ENCODE peak calls at places on chromosomes 4 and X, in nine cellular contexts. One of them, this sample, is unnamed.

GRCh38 chr4:86233090-86233489 is 126.8 kb downstream of the MAPK10 start:
- DNase-seq in suprapubic skin: no peak
- DNase-seq in fibroblast of the aortic adventitia: no peak
- DNase-seq in fibroblast of mammary gland: no peak
- DNase-seq in pancreas: no peak
- DNase-seq in psoas muscle: no peak
- DNase-seq in IMR-90: no peak
- DNase-seq in colonic mucosa: no peak
- DNase-seq in hepatocyte: no peak
- DNase-seq in this sample: no peak

GRCh38 chrX:2819345-2820130 is 9.2 kb upstream of the GYG2 start:
- DNase-seq in suprapubic skin: no peak
- DNase-seq in fibroblast of the aortic adventitia: peak
- DNase-seq in fibroblast of mammary gland: peak
- DNase-seq in pancreas: no peak
- DNase-seq in psoas muscle: no peak
- DNase-seq in IMR-90: peak
- DNase-seq in colonic mucosa: peak
- DNase-seq in hepatocyte: peak
- DNase-seq in this sample: peak

GRCh38 chrX:1006156-1006730 is 206.2 kb downstream of the CRLF2 start:
- DNase-seq in suprapubic skin: peak
- DNase-seq in fibroblast of the aortic adventitia: no peak
- DNase-seq in fibroblast of mammary gland: no peak
- DNase-seq in pancreas: no peak
- DNase-seq in psoas muscle: no peak
- DNase-seq in IMR-90: no peak
- DNase-seq in colonic mucosa: no peak
- DNase-seq in hepatocyte: no peak
- DNase-seq in this sample: no peak

GRCh38 chr4:40909363-40909876 is 159.7 kb downstream of the NSUN7 start:
- DNase-seq in suprapubic skin: no peak
- DNase-seq in fibroblast of the aortic adventitia: peak
- DNase-seq in fibroblast of mammary gland: peak
- DNase-seq in pancreas: no peak
- DNase-seq in psoas muscle: no peak
- DNase-seq in IMR-90: peak
- DNase-seq in colonic mucosa: no peak
- DNase-seq in hepatocyte: peak
- DNase-seq in this sample: peak

GRCh38 chrX:56319165-56319564 is 87.0 kb downstream of the KLF8 start:
- DNase-seq in suprapubic skin: no peak
- DNase-seq in fibroblast of the aortic adventitia: no peak
- DNase-seq in fibroblast of mammary gland: no peak
- DNase-seq in pancreas: no peak
- DNase-seq in psoas muscle: no peak
- DNase-seq in IMR-90: no peak
- DNase-seq in colonic mucosa: no peak
- DNase-seq in hepatocyte: no peak
- DNase-seq in this sample: no peak

GRCh38 chr4:87882321-87882720 is 49.6 kb downstream of the MEPE start:
- DNase-seq in suprapubic skin: no peak
- DNase-seq in fibroblast of the aortic adventitia: peak
- DNase-seq in fibroblast of mammary gland: peak
- DNase-seq in pancreas: no peak
- DNase-seq in psoas muscle: no peak
- DNase-seq in IMR-90: no peak
- DNase-seq in colonic mucosa: no peak
- DNase-seq in hepatocyte: no peak
- DNase-seq in this sample: peak

GRCh38 chrX:6678313-6678712 is 143.4 kb upstream of the VCX3A start:
- DNase-seq in suprapubic skin: no peak
- DNase-seq in fibroblast of the aortic adventitia: no peak
- DNase-seq in fibroblast of mammary gland: no peak
- DNase-seq in pancreas: no peak
- DNase-seq in psoas muscle: no peak
- DNase-seq in IMR-90: no peak
- DNase-seq in colonic mucosa: no peak
- DNase-seq in hepatocyte: peak
- DNase-seq in this sample: no peak

GRCh38 chr4:166091146-166091545 is 218.1 kb downstream of the TLL1 start:
- DNase-seq in suprapubic skin: no peak
- DNase-seq in fibroblast of the aortic adventitia: no peak
- DNase-seq in fibroblast of mammary gland: peak
- DNase-seq in pancreas: no peak
- DNase-seq in psoas muscle: no peak
- DNase-seq in IMR-90: no peak
- DNase-seq in colonic mucosa: no peak
- DNase-seq in hepatocyte: no peak
- DNase-seq in this sample: peak

GRCh38 chrX:110951472-110952269 is 144.3 kb upstream of the PAK3 start:
- DNase-seq in suprapubic skin: no peak
- DNase-seq in fibroblast of the aortic adventitia: no peak
- DNase-seq in fibroblast of mammary gland: no peak
- DNase-seq in pancreas: no peak
- DNase-seq in psoas muscle: no peak
- DNase-seq in IMR-90: no peak
- DNase-seq in colonic mucosa: no peak
- DNase-seq in hepatocyte: no peak
- DNase-seq in this sample: no peak

GRCh38 chrX:2609431-2610238 is 81.5 kb upstream of the CD99 start:
- DNase-seq in suprapubic skin: no peak
- DNase-seq in fibroblast of the aortic adventitia: peak
- DNase-seq in fibroblast of mammary gland: peak
- DNase-seq in pancreas: no peak
- DNase-seq in psoas muscle: no peak
- DNase-seq in IMR-90: peak
- DNase-seq in colonic mucosa: peak
- DNase-seq in hepatocyte: no peak
- DNase-seq in this sample: peak

GRCh38 chr4:185916683-185917082 is 104.7 kb upstream of the SORBS2 start:
- DNase-seq in suprapubic skin: no peak
- DNase-seq in fibroblast of the aortic adventitia: no peak
- DNase-seq in fibroblast of mammary gland: no peak
- DNase-seq in pancreas: no peak
- DNase-seq in psoas muscle: no peak
- DNase-seq in IMR-90: no peak
- DNase-seq in colonic mucosa: no peak
- DNase-seq in hepatocyte: no peak
- DNase-seq in this sample: no peak

GRCh38 chr4:2591189-2591588 is 54.7 kb downstream of the FAM193A start:
- DNase-seq in suprapubic skin: no peak
- DNase-seq in fibroblast of the aortic adventitia: peak
- DNase-seq in fibroblast of mammary gland: peak
- DNase-seq in pancreas: no peak
- DNase-seq in psoas muscle: no peak
- DNase-seq in IMR-90: peak
- DNase-seq in colonic mucosa: no peak
- DNase-seq in hepatocyte: no peak
- DNase-seq in this sample: no peak

GRCh38 chr4:186723207-186724047 is at the start of gene FAT1:
- DNase-seq in suprapubic skin: no peak
- DNase-seq in fibroblast of the aortic adventitia: peak
- DNase-seq in fibroblast of mammary gland: peak
- DNase-seq in pancreas: peak
- DNase-seq in psoas muscle: peak
- DNase-seq in IMR-90: peak
- DNase-seq in colonic mucosa: peak
- DNase-seq in hepatocyte: peak
- DNase-seq in this sample: peak

GRCh38 chrX:12988797-12989196 is 13.9 kb downstream of the TMSB4X start:
- DNase-seq in suprapubic skin: no peak
- DNase-seq in fibroblast of the aortic adventitia: peak
- DNase-seq in fibroblast of mammary gland: peak
- DNase-seq in pancreas: no peak
- DNase-seq in psoas muscle: no peak
- DNase-seq in IMR-90: peak
- DNase-seq in colonic mucosa: no peak
- DNase-seq in hepatocyte: peak
- DNase-seq in this sample: peak

GRCh38 chr4:51853027-51853682 is 10.2 kb downstream of the DCUN1D4 start:
- DNase-seq in suprapubic skin: no peak
- DNase-seq in fibroblast of the aortic adventitia: peak
- DNase-seq in fibroblast of mammary gland: no peak
- DNase-seq in pancreas: no peak
- DNase-seq in psoas muscle: peak
- DNase-seq in IMR-90: peak
- DNase-seq in colonic mucosa: peak
- DNase-seq in hepatocyte: peak
- DNase-seq in this sample: peak

GRCh38 chr4:158656439-158656838 is 15.2 kb downstream of the C4orf46 start:
- DNase-seq in suprapubic skin: no peak
- DNase-seq in fibroblast of the aortic adventitia: no peak
- DNase-seq in fibroblast of mammary gland: no peak
- DNase-seq in pancreas: no peak
- DNase-seq in psoas muscle: no peak
- DNase-seq in IMR-90: no peak
- DNase-seq in colonic mucosa: no peak
- DNase-seq in hepatocyte: no peak
- DNase-seq in this sample: no peak

GRCh38 chr4:168955674-168956073 is 54.4 kb downstream of the CBR4 start:
- DNase-seq in suprapubic skin: no peak
- DNase-seq in fibroblast of the aortic adventitia: no peak
- DNase-seq in fibroblast of mammary gland: peak
- DNase-seq in pancreas: no peak
- DNase-seq in psoas muscle: no peak
- DNase-seq in IMR-90: no peak
- DNase-seq in colonic mucosa: no peak
- DNase-seq in hepatocyte: no peak
- DNase-seq in this sample: peak

GRCh38 chr4:20288846-20289512 is 37.3 kb downstream of the SLIT2 start:
- DNase-seq in suprapubic skin: no peak
- DNase-seq in fibroblast of the aortic adventitia: peak
- DNase-seq in fibroblast of mammary gland: peak
- DNase-seq in pancreas: no peak
- DNase-seq in psoas muscle: no peak
- DNase-seq in IMR-90: peak
- DNase-seq in colonic mucosa: no peak
- DNase-seq in hepatocyte: no peak
- DNase-seq in this sample: peak

GRCh38 chr4:7352486-7352885 is 82.2 kb downstream of the PSAPL1 start:
- DNase-seq in suprapubic skin: no peak
- DNase-seq in fibroblast of the aortic adventitia: no peak
- DNase-seq in fibroblast of mammary gland: no peak
- DNase-seq in pancreas: no peak
- DNase-seq in psoas muscle: peak
- DNase-seq in IMR-90: no peak
- DNase-seq in colonic mucosa: no peak
- DNase-seq in hepatocyte: no peak
- DNase-seq in this sample: no peak

GRCh38 chr4:6178757-6179156 is 21.6 kb downstream of the JAKMIP1 start:
- DNase-seq in suprapubic skin: no peak
- DNase-seq in fibroblast of the aortic adventitia: no peak
- DNase-seq in fibroblast of mammary gland: no peak
- DNase-seq in pancreas: no peak
- DNase-seq in psoas muscle: no peak
- DNase-seq in IMR-90: no peak
- DNase-seq in colonic mucosa: no peak
- DNase-seq in hepatocyte: no peak
- DNase-seq in this sample: no peak

GRCh38 chrX:17415242-17415815 is 40.3 kb downstream of the NHS start:
- DNase-seq in suprapubic skin: no peak
- DNase-seq in fibroblast of the aortic adventitia: peak
- DNase-seq in fibroblast of mammary gland: no peak
- DNase-seq in pancreas: no peak
- DNase-seq in psoas muscle: no peak
- DNase-seq in IMR-90: no peak
- DNase-seq in colonic mucosa: no peak
- DNase-seq in hepatocyte: no peak
- DNase-seq in this sample: peak
- H3K4me3 ChIP-seq in suprapubic skin: no peak
- H3K4me3 ChIP-seq in fibroblast of the aortic adventitia: no peak
- H3K4me3 ChIP-seq in fibroblast of mammary gland: no peak
- H3K4me3 ChIP-seq in pancreas: no peak
- H3K4me3 ChIP-seq in psoas muscle: no peak
- H3K4me3 ChIP-seq in IMR-90: no peak
- H3K4me3 ChIP-seq in colonic mucosa: no peak
- H3K4me3 ChIP-seq in hepatocyte: no peak
- H3K4me3 ChIP-seq in this sample: no peak

DNA sequence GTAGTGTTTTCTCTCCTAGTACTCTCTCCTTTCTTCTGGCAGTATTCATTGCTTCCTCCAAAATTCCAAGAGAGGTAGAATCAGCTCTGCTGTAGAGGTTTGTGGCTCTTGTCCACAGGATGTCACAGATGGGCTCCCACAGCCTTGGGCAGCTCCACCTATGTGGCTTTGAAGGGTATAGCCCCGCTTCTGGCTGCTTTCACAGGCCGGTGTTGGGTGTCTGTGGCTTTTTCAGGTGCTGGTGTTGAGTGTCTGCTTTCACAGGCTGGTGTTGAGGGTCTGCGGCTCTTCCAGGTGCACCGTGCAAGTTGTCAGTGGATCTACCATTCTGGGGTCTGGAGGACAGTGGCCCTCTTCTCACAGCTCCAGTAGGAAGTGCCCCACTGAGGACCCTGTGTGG is 7.9 kb upstream of the AADAT start:
- DNase-seq in suprapubic skin: no peak
- DNase-seq in fibroblast of the aortic adventitia: no peak
- DNase-seq in fibroblast of mammary gland: no peak
- DNase-seq in pancreas: no peak
- DNase-seq in psoas muscle: no peak
- DNase-seq in IMR-90: no peak
- DNase-seq in colonic mucosa: no peak
- DNase-seq in hepatocyte: no peak
- DNase-seq in this sample: no peak
- TF ChIP-seq CTCF in suprapubic skin: no peak
- TF ChIP-seq CTCF in fibroblast of the aortic adventitia: no peak
- TF ChIP-seq CTCF in fibroblast of mammary gland: no peak
- TF ChIP-seq CTCF in pancreas: no peak
- TF ChIP-seq CTCF in psoas muscle: no peak
- TF ChIP-seq CTCF in IMR-90: no peak
- TF ChIP-seq CTCF in colonic mucosa: no peak
- TF ChIP-seq CTCF in hepatocyte: no peak
- TF ChIP-seq CTCF in this sample: no peak

GRCh38 chrX:40090961-40091360 is 6.8 kb downstream of the BCOR start:
- DNase-seq in suprapubic skin: no peak
- DNase-seq in fibroblast of the aortic adventitia: no peak
- DNase-seq in fibroblast of mammary gland: no peak
- DNase-seq in pancreas: no peak
- DNase-seq in psoas muscle: no peak
- DNase-seq in IMR-90: no peak
- DNase-seq in colonic mucosa: no peak
- DNase-seq in hepatocyte: no peak
- DNase-seq in this sample: no peak
- H3K4me3 ChIP-seq in suprapubic skin: no peak
- H3K4me3 ChIP-seq in fibroblast of the aortic adventitia: no peak
- H3K4me3 ChIP-seq in fibroblast of mammary gland: peak
- H3K4me3 ChIP-seq in pancreas: peak
- H3K4me3 ChIP-seq in psoas muscle: peak
- H3K4me3 ChIP-seq in IMR-90: no peak
- H3K4me3 ChIP-seq in colonic mucosa: no peak
- H3K4me3 ChIP-seq in hepatocyte: no peak
- H3K4me3 ChIP-seq in this sample: no peak

GRCh38 chr4:184097240-184097619 is 120.4 kb downstream of the ENPP6 start:
- DNase-seq in suprapubic skin: peak
- DNase-seq in fibroblast of the aortic adventitia: no peak
- DNase-seq in fibroblast of mammary gland: peak
- DNase-seq in pancreas: no peak
- DNase-seq in psoas muscle: peak
- DNase-seq in IMR-90: no peak
- DNase-seq in colonic mucosa: peak
- DNase-seq in hepatocyte: no peak
- DNase-seq in this sample: no peak
- TF ChIP-seq CTCF in suprapubic skin: no peak
- TF ChIP-seq CTCF in fibroblast of the aortic adventitia: peak
- TF ChIP-seq CTCF in fibroblast of mammary gland: peak
- TF ChIP-seq CTCF in pancreas: no peak
- TF ChIP-seq CTCF in psoas muscle: peak
- TF ChIP-seq CTCF in IMR-90: peak
- TF ChIP-seq CTCF in colonic mucosa: peak
- TF ChIP-seq CTCF in hepatocyte: peak
- TF ChIP-seq CTCF in this sample: no peak